ENCODE peak calls at places on chromosomes 3 and 15, in seven cellular contexts. J is RWPE1, V is neural crest cell, U is AG09319, Y is MCF 10A, O is uterus, I is GM06990. S is an unnamed sample.

GRCh38 chr3:23406576-23406975 is 203.4 kb downstream of the UBE2E2 start:
- DNase-seq in Y (peak; percentile 5), O (no peak), V (no peak), I (no peak), U (no peak), J (no peak), S (no peak)

GRCh38 chr15:65935391-65935790 is 66.1 kb downstream of the RAB11A start:
- DNase-seq in U (no peak), O (no peak), Y (no peak), J (no peak), V (no peak), I (no peak), S (no peak)

GRCh38 chr3:105829879-105830622 is 38.8 kb downstream of the CBLB start:
- DNase-seq in U (no peak), J (no peak), I (no peak), V (no peak), O (no peak), Y (no peak), S (no peak)

GRCh38 chr3:43549626-43550025 is 72.2 kb downstream of the ANO10 start:
- DNase-seq in Y (no peak), I (no peak), U (peak; percentile 5), V (no peak), J (no peak), O (no peak), S (no peak)

GRCh38 chr3:76624128-76624527 is 415.8 kb upstream of the ROBO2 start:
- DNase-seq in U (no peak), O (no peak), J (no peak), V (no peak), I (no peak), Y (no peak), S (no peak)

GRCh38 chr3:66452247-66453040 is 48.4 kb downstream of the LRIG1 start:
- DNase-seq in J (no peak), Y (no peak), U (no peak), V (no peak), I (no peak), O (peak; percentile 46), S (no peak)

GRCh38 chr3:117358717-117359314 is 649.2 kb downstream of the TUSC7 start:
- DNase-seq in Y (no peak), I (no peak), U (no peak), O (no peak), J (no peak), V (no peak), S (no peak)

GRCh38 chr3:30084971-30085403 is 521.4 kb upstream of the TGFBR2 start:
- DNase-seq in Y (no peak), O (no peak), U (no peak), I (no peak), V (no peak), J (no peak), S (no peak)

GRCh38 chr3:147356909-147357733 is 49.2 kb downstream of the ZIC4 start:
- DNase-seq in J (no peak), U (no peak), V (peak; percentile 55), O (no peak), I (no peak), Y (no peak), S (no peak)

GRCh38 chr15:65451989-65452388 is 29.2 kb upstream of the IGDCC4 start:
- DNase-seq in Y (no peak), U (no peak), J (no peak), O (no peak), I (no peak), V (no peak), S (no peak)

GRCh38 chr15:41001524-41001923 is 48.3 kb downstream of the CHAC1 start:
- DNase-seq in J (no peak), I (no peak), Y (no peak), V (no peak), U (no peak), O (no peak), S (no peak)

GRCh38 chr15:95829062-95829461 is 501.4 kb upstream of the NR2F2 start:
- DNase-seq in J (no peak), I (no peak), V (no peak), U (no peak), Y (no peak), O (no peak), S (no peak)

GRCh38 chr3:139299261-139300132 is 44.3 kb upstream of the MRPS22 start:
- DNase-seq in U (no peak), Y (peak; percentile 72), V (no peak), J (peak; percentile 58), I (no peak), O (no peak), S (no peak)

GRCh38 chr3:61908344-61908743 is 347.0 kb downstream of the PTPRG start:
- DNase-seq in Y (no peak), J (no peak), I (no peak), V (no peak), U (no peak), O (no peak), S (no peak)

GRCh38 chr15:63992300-63992699 is 54.0 kb downstream of the DAPK2 start:
- DNase-seq in U (no peak), V (no peak), I (no peak), Y (no peak), O (no peak), J (no peak), S (no peak)

GRCh38 chr15:90232196-90232595 is 1.5 kb downstream of the CIB1 start:
- DNase-seq in I (no peak), O (no peak), Y (no peak), J (no peak), U (no peak), V (no peak), S (no peak)

GRCh38 chr3:150242220-150242938 is 165.7 kb upstream of the TSC22D2 start:
- DNase-seq in J (no peak), U (no peak), I (no peak), V (no peak), O (no peak), Y (no peak), S (no peak)

GRCh38 chr15:90902656-90902995 is 476 bp upstream of the MAN2A2 start:
- DNase-seq in V (no peak), J (no peak), U (no peak), O (no peak), Y (no peak), I (no peak), S (no peak)

GRCh38 chr15:90479656-90480055 is 50.1 kb upstream of the CRTC3 start:
- DNase-seq in U (no peak), O (no peak), V (no peak), Y (no peak), I (no peak), J (peak; percentile 74), S (no peak)

GRCh38 chr3:140292684-140293083 is 357.7 kb downstream of the CLSTN2 start:
- DNase-seq in V (no peak), Y (peak; percentile 77), I (no peak), O (peak; percentile 57), J (peak; percentile 43), U (peak; percentile 37), S (no peak)

GRCh38 chr3:19645093-19645492 is 288.9 kb downstream of the EFHB start:
- DNase-seq in O (no peak), I (peak; percentile 69), Y (peak; percentile 23), U (no peak), J (no peak), V (no peak), S (no peak)

GRCh38 chr15:50187525-50187924 is 5.5 kb downstream of the SLC27A2 start:
- DNase-seq in V (no peak), I (no peak), O (no peak), J (no peak), U (no peak), Y (no peak), S (no peak)

GRCh38 chr15:50187997-50188396 is 6.0 kb downstream of the SLC27A2 start:
- DNase-seq in J (no peak), V (no peak), U (no peak), Y (no peak), O (no peak), I (no peak), S (no peak)

GRCh38 chr15:50184863-50185504 is 3.0 kb downstream of the SLC27A2 start:
- DNase-seq in O (no peak), J (no peak), Y (no peak), I (no peak), U (no peak), V (no peak), S (no peak)

GRCh38 chr15:50186090-50186489 is 4.1 kb downstream of the SLC27A2 start:
- DNase-seq in U (no peak), O (no peak), V (no peak), I (no peak), J (no peak), Y (no peak), S (no peak)

DNA sequence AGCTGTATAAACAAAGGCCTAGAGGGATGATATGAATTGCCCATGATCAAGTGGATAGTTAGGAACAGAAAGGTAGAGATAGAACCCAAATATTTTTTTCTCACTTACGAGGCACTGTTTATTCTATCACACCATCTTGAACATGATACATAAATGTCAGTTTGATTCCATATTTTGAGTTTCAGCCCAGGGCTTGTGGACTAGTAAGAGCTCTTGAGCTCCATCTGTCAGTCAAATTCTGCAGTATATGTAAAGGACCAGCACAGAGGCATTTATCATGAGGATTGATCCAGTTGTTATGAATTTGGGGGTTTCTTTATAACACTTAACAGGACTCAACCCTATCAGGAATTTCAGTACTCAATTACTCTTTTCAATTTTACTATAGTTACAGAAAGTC is 4.8 kb downstream of the SLC27A2 start:
- DNase-seq in U (no peak), Y (no peak), I (no peak), O (no peak), V (no peak), J (no peak), S (no peak)
- TF ChIP-seq CTCF in U (no peak), Y (no peak), I (no peak), O (no peak), V (no peak), J (no peak), S (no peak)

GRCh38 chr15:43859546-43859945 is 32.7 kb downstream of the WDR76 start:
- DNase-seq in U (no peak), Y (no peak), J (no peak), O (no peak), V (no peak), I (no peak), S (no peak)

GRCh38 chr15:43852607-43853006 is 25.8 kb downstream of the WDR76 start:
- DNase-seq in J (no peak), U (no peak), Y (no peak), V (no peak), I (no peak), O (no peak), S (no peak)

GRCh38 chr15:43851251-43851650 is 24.4 kb downstream of the WDR76 start:
- DNase-seq in U (no peak), Y (no peak), O (no peak), I (no peak), V (no peak), J (no peak), S (no peak)

GRCh38 chr15:43854801-43855200 is 28.0 kb downstream of the WDR76 start:
- DNase-seq in Y (peak; percentile 36), I (no peak), J (no peak), O (no peak), V (no peak), U (peak; percentile 3), S (no peak)
- TF ChIP-seq CTCF in Y (no peak), I (no peak), J (no peak), O (no peak), V (no peak), U (no peak), S (no peak)

GRCh38 chr3:125050486-125051172 is 5.2 kb downstream of the HEG1 start:
- DNase-seq in J (no peak), Y (no peak), U (no peak), V (no peak), I (no peak), O (no peak), S (no peak)
- TF ChIP-seq CTCF in J (no peak), Y (no peak), U (no peak), V (no peak), I (no peak), O (no peak), S (no peak)

GRCh38 chr3:57464011-57464410 is 80.1 kb downstream of the DNAH12 start:
- DNase-seq in O (no peak), Y (no peak), I (no peak), U (no peak), J (no peak), V (no peak), S (no peak)

GRCh38 chr3:57464801-57465200 is 79.3 kb downstream of the DNAH12 start:
- DNase-seq in Y (peak; percentile 8), I (no peak), O (no peak), J (no peak), V (no peak), U (no peak), S (no peak)
- TF ChIP-seq CTCF in Y (no peak), I (no peak), O (no peak), J (no peak), V (peak; percentile 36), U (no peak), S (peak; percentile 60)